ENCODE peak calls at places on chromosomes 2 and 18, in five cellular contexts. M is GM23248; Y is CD4-positive, alpha-beta memory T cell; A is uterus; R is gastrocnemius medialis. T is an unnamed sample. For H3K4me1, the result is how much of the 10 kb centered on the place peaks cover.

GRCh38 chr2:151973901-151974199 is 125.0 kb downstream of the CACNB4 start:
- DNase-seq in M (peak), Y (no peak), A (peak), R (no peak), T (no peak)

GRCh38 chr18:35024965-35025364 is 16.2 kb upstream of the MAPRE2 start:
- DNase-seq in M (peak), Y (no peak), A (peak), R (peak), T (no peak)

GRCh38 chr2:158719411-158719810 is 75.7 kb upstream of the DAPL1 start:
- DNase-seq in M (no peak), Y (no peak), A (no peak), R (no peak), T (no peak)

GRCh38 chr2:169946092-169946491 is 118.8 kb downstream of the UBR3 start:
- DNase-seq in M (no peak), Y (no peak), A (no peak), R (no peak), T (no peak)

GRCh38 chr18:76260941-76261472 is 234.0 kb downstream of the ZNF516 start:
- DNase-seq in M (no peak), Y (no peak), A (no peak), R (no peak), T (no peak)

GRCh38 chr2:109376796-109377495 is 236.8 kb downstream of the SEPTIN10 start:
- DNase-seq in M (peak), Y (no peak), A (peak), R (no peak), T (no peak)

GRCh38 chr2:64063454-64063853 is 44.2 kb upstream of the VPS54 start:
- DNase-seq in M (no peak), Y (no peak), A (no peak), R (no peak), T (no peak)

GRCh38 chr2:232781765-232782164 is 5.4 kb upstream of the KCNJ13 start:
- DNase-seq in M (peak), Y (peak), A (no peak), R (no peak), T (peak)

GRCh38 chr2:236731767-236732580 is 162.3 kb downstream of the ACKR3 start:
- DNase-seq in M (peak), Y (no peak), A (peak), R (peak), T (no peak)

GRCh38 chr2:152761171-152761570 is 42.8 kb downstream of the ARL6IP6 start:
- DNase-seq in M (no peak), Y (no peak), A (no peak), R (no peak), T (no peak)

GRCh38 chr2:239579081-239579480 is 178.3 kb upstream of the HDAC4 start:
- DNase-seq in M (no peak), Y (no peak), A (no peak), R (no peak), T (no peak)

GRCh38 chr2:46996300-46996843 is 80.8 kb upstream of the MCFD2 start:
- DNase-seq in M (no peak), Y (no peak), A (no peak), R (no peak), T (no peak)

GRCh38 chr2:59233448-59233847 is 992.3 kb upstream of the FANCL start:
- DNase-seq in M (no peak), Y (no peak), A (no peak), R (no peak), T (no peak)

GRCh38 chr2:23414106-23414505 is 29.1 kb downstream of the KLHL29 start:
- DNase-seq in M (no peak), Y (no peak), A (no peak), R (no peak), T (no peak)

GRCh38 chr2:175929850-175930249 is 72.2 kb downstream of the LNPK start:
- DNase-seq in M (peak), Y (no peak), A (no peak), R (peak), T (no peak)

GRCh38 chr2:193114827-193115226 is 920.1 kb upstream of the TMEFF2 start:
- DNase-seq in M (no peak), Y (no peak), A (no peak), R (no peak), T (no peak)

GRCh38 chr18:3514312-3515216 is 64.6 kb downstream of the TGIF1 start:
- DNase-seq in M (peak), Y (no peak), A (no peak), R (no peak), T (no peak)

GRCh38 chr2:155748126-155748525 is 584.4 kb downstream of the NR4A2 start:
- DNase-seq in M (no peak), Y (no peak), A (no peak), R (no peak), T (no peak)

GRCh38 chr2:45748239-45748638 is 96.8 kb downstream of the PRKCE start:
- DNase-seq in M (peak), Y (no peak), A (no peak), R (peak), T (no peak)

GRCh38 chr2:62706721-62707516 is 1.4 kb downstream of the EHBP1 start:
- DNase-seq in M (peak), Y (no peak), A (no peak), R (no peak), T (no peak)

GRCh38 chr2:190583507-190584337 is 49.2 kb upstream of the NEMP2 start:
- DNase-seq in M (no peak), Y (no peak), A (no peak), R (no peak), T (no peak)

GRCh38 chr18:2448565-2449151 is 122.6 kb downstream of the METTL4 start:
- DNase-seq in M (peak), Y (no peak), A (no peak), R (no peak), T (no peak)

GRCh38 chr2:25331686-25332365 is 9.9 kb downstream of the DNMT3A start:
- DNase-seq in M (peak), Y (peak), A (no peak), R (no peak), T (no peak)

GRCh38 chr2:111162718-111163331 is 42.1 kb downstream of the BCL2L11 start:
- DNase-seq in M (no peak), Y (peak), A (no peak), R (no peak), T (no peak)

GRCh38 chr2:236159778-236160170 is 8.4 kb downstream of the GBX2 start:
- DNase-seq in M (no peak), Y (no peak), A (no peak), R (no peak), T (no peak)

GRCh38 chr2:133777607-133778006 is 209.3 kb upstream of the NCKAP5 start:
- DNase-seq in M (peak), Y (no peak), A (no peak), R (no peak), T (no peak)

GRCh38 chr2:112680666-112681101 is 34.9 kb downstream of the SLC20A1 start:
- DNase-seq in M (peak), Y (no peak), A (no peak), R (no peak), T (no peak)

GRCh38 chr2:116467243-116467642 is 1347.2 kb upstream of the DDX18 start:
- DNase-seq in M (no peak), Y (no peak), A (no peak), R (no peak), T (no peak)

GRCh38 chr2:66456183-66457041 is 21.5 kb downstream of the MEIS1 start:
- DNase-seq in M (peak), Y (no peak), A (no peak), R (no peak), T (no peak)

GRCh38 chr2:64488050-64488974 is 34.4 kb downstream of the LGALSL start:
- DNase-seq in M (peak), Y (peak), A (peak), R (no peak), T (peak)

GRCh38 chr2:70192516-70192915 is 1.7 kb upstream of the C2orf42 start:
- DNase-seq in M (no peak), Y (no peak), A (no peak), R (no peak), T (no peak)

GRCh38 chr2:27184115-27184514 is 27.7 kb upstream of the ATRAID start:
- DNase-seq in M (peak), Y (no peak), A (peak), R (peak), T (no peak)

GRCh38 chr2:30222636-30223360 is 8.5 kb upstream of the LBH start:
- DNase-seq in M (no peak), Y (no peak), A (no peak), R (no peak), T (no peak)

GRCh38 chr2:30222031-30222430 is 9.3 kb upstream of the LBH start:
- DNase-seq in M (no peak), Y (no peak), A (no peak), R (no peak), T (no peak)

GRCh38 chr2:30225131-30225762 is 6.1 kb upstream of the LBH start:
- DNase-seq in M (peak), Y (peak), A (peak), R (peak), T (peak)

GRCh38 chr2:30223413-30223874 is 7.9 kb upstream of the LBH start:
- DNase-seq in M (no peak), Y (peak), A (no peak), R (no peak), T (no peak)

DNA sequence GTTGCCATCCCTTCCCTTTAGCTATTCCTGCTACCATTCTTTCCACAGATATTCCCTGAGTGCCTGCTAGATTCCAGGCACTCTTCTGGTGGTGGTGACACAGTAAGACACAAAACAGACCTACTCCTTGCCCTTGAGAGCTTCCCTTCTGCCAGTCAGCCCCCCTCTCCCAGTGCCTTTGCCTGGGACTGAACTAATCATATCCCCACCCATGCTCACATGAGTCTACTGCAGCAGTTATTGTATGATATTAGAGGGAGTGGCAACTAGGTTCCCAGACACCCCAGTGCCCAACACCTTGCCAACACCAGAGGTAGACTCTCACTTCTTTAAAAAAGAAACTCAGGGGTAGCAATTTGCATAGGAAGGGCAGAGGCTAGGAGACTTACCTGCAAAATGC is 7.2 kb upstream of the LBH start:
- DNase-seq in M (no peak), Y (no peak), A (no peak), R (no peak), T (no peak)
- H3K4me1 ChIP-seq in M (under half), Y (half or more), A (under half), R (under half), T (half or more)

GRCh38 chr2:643761-644160 is 33.4 kb downstream of the TMEM18 start:
- DNase-seq in M (no peak), Y (no peak), A (no peak), R (no peak), T (no peak)
- H3K4me3 ChIP-seq in M (no peak), Y (no peak), A (no peak), R (no peak), T (no peak)

GRCh38 chr18:9916067-9916684 is 2.4 kb downstream of the VAPA start:
- DNase-seq in M (peak), Y (no peak), A (no peak), R (no peak), T (no peak)
- H3K27ac ChIP-seq in M (peak), Y (peak), A (peak), R (peak), T (peak)

GRCh38 chr2:28336993-28337627 is 55.5 kb upstream of the FOSL2 start:
- DNase-seq in M (no peak), Y (no peak), A (no peak), R (no peak), T (no peak)

GRCh38 chr2:28338754-28339325 is 53.8 kb upstream of the FOSL2 start:
- DNase-seq in M (no peak), Y (no peak), A (no peak), R (no peak), T (no peak)

GRCh38 chr2:28339516-28340175 is 53.0 kb upstream of the FOSL2 start:
- DNase-seq in M (no peak), Y (no peak), A (no peak), R (no peak), T (no peak)

GRCh38 chr2:28336264-28336992 is 56.2 kb upstream of the FOSL2 start:
- DNase-seq in M (no peak), Y (no peak), A (no peak), R (no peak), T (no peak)

GRCh38 chr2:28338046-28338753 is 54.5 kb upstream of the FOSL2 start:
- DNase-seq in M (peak), Y (no peak), A (peak), R (peak), T (no peak)
- H3K4me1 ChIP-seq in M (under half), Y (under half), A (under half), R (half or more), T (under half)

DNA sequence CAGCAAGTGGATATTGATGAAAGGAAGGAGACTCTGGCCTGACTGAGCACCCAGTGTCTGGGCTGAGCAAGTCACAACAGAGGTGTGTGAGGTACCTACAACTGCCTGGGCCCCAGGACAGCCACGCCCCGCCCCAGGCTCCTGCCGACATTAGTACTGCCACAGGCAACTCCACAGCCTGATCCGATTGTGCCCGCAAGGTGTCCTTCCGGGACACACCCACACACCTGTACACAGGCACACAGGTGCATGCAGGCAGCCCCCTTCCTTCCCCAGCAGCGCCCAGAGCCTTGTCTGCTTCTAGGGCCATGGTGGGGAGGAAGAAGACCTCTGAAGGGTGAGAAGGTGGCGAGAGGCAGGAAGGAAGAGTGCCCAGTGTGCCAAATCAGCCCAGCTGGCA is 83.6 kb downstream of the TNS1 start:
- DNase-seq in M (no peak), Y (no peak), A (no peak), R (no peak), T (no peak)
- H3K4me3 ChIP-seq in M (no peak), Y (no peak), A (no peak), R (no peak), T (no peak)